ENCODE peak calls at places on chromosome 4, in ten cellular contexts. G is renal cortical epithelial cell; E is HEK293T; D is T-helper 1 cell; N is NCI-H2081; Q is activated T-helper 9 cell treated with anti-CD3 and anti-CD28 coated beads, Interleukin-2, amount 50 U/mL, for 16 hours; J is stimulated activated CD8-positive, alpha-beta memory T cell treated with anti-CD3 and anti-CD28 coated beads, Interleukin-4, amount 100 ng/mL, for 24 hours; O is NCI-H1436; B is AG09319; R is NCI-H1417. C is an unnamed sample.

GRCh38 chr4:77028241-77028640 is 47.5 kb downstream of the CCNI start:
- DNase-seq in E (no peak), G (no peak), Q (no peak), R (no peak), D (no peak), B (no peak), N (no peak), J (no peak), O (no peak), C (no peak)

GRCh38 chr4:145081756-145082155 is 16.2 kb downstream of the ANAPC10 start:
- DNase-seq in B (no peak), G (no peak), J (no peak), O (no peak), R (no peak), N (no peak), E (no peak), D (no peak), Q (no peak), C (no peak)

GRCh38 chr4:32864713-32865351 is 2144.7 kb downstream of the PCDH7 start:
- DNase-seq in N (no peak), Q (no peak), G (no peak), J (no peak), E (no peak), O (no peak), D (no peak), R (no peak), B (no peak), C (no peak)

GRCh38 chr4:120071192-120071795 is 4.6 kb upstream of the MAD2L1 start:
- DNase-seq in B (peak), G (peak), Q (peak), N (peak), E (peak), O (peak), D (peak), J (no peak), R (peak), C (peak)

GRCh38 chr4:82123934-82124333 is 249.9 kb downstream of the HNRNPD start:
- DNase-seq in O (no peak), B (no peak), N (no peak), D (no peak), J (no peak), E (no peak), Q (no peak), G (no peak), R (no peak), C (no peak)

GRCh38 chr4:61958591-61958990 is 758.5 kb downstream of the ADGRL3 start:
- DNase-seq in Q (no peak), G (no peak), J (no peak), R (no peak), D (no peak), B (no peak), E (no peak), N (no peak), O (no peak), C (no peak)

GRCh38 chr4:37648084-37648817 is 37.9 kb downstream of the RELL1 start:
- DNase-seq in R (no peak), D (no peak), E (no peak), B (peak), O (no peak), Q (no peak), J (no peak), N (peak), G (peak), C (peak)

GRCh38 chr4:170581322-170581721 is 491.6 kb upstream of the AADAT start:
- DNase-seq in D (no peak), R (no peak), B (no peak), J (no peak), N (no peak), O (no peak), G (no peak), E (no peak), Q (no peak), C (no peak)

GRCh38 chr4:181085584-181085983 is 1157.6 kb upstream of the TENM3 start:
- DNase-seq in B (no peak), E (no peak), Q (no peak), G (no peak), D (no peak), J (no peak), R (no peak), O (no peak), N (no peak), C (no peak)